ENCODE peak calls at places on chromosomes 13 and 19, in seven cellular contexts. M is colonic mucosa; O is ovary; T is stimulated activated CD4-positive, alpha-beta T cell treated with anti-CD3 and anti-CD28 coated beads, TNF-alpha, amount 100 ng/mL, for 4 hours; P is caudate nucleus; W is naive B cell; I is GM12891. D is an unnamed sample.

GRCh38 chr13:109427148-109427547 is 359.2 kb downstream of the IRS2 start:
- DNase-seq in M (no peak), W (no peak), I (no peak), T (no peak), O (no peak), P (no peak), D (no peak)

GRCh38 chr19:34495416-34495815 is 13.9 kb downstream of the WTIP start:
- DNase-seq in P (no peak), O (no peak), T (no peak), W (no peak), M (no peak), I (no peak), D (no peak)

GRCh38 chr13:25329706-25330105 is 28.3 kb downstream of the NUP58 start:
- DNase-seq in W (no peak), T (no peak), M (no peak), I (no peak), O (no peak), P (no peak), D (no peak)

GRCh38 chr13:73765651-73766384 is 368.4 kb downstream of the KLF12 start:
- DNase-seq in O (peak), T (peak), M (peak), I (no peak), W (peak), P (peak), D (peak)

GRCh38 chr13:41985788-41986508 is 25.0 kb upstream of the VWA8 start:
- DNase-seq in T (no peak), I (no peak), M (no peak), O (no peak), P (no peak), W (no peak), D (no peak)

GRCh38 chr13:40664100-40665060 is 2.1 kb downstream of the FOXO1 start:
- DNase-seq in I (peak), M (peak), W (peak), T (peak), P (peak), O (peak), D (no peak)

GRCh38 chr19:7410946-7411345 is 62.2 kb downstream of the ARHGEF18 start:
- DNase-seq in O (no peak), T (no peak), P (no peak), I (no peak), M (no peak), W (no peak), D (no peak)

GRCh38 chr13:27038323-27038722 is 133.3 kb downstream of the USP12 start:
- DNase-seq in P (no peak), I (no peak), O (no peak), M (no peak), T (no peak), W (no peak), D (no peak)

GRCh38 chr13:33205804-33206221 is 79.7 kb downstream of the STARD13 start:
- DNase-seq in W (no peak), P (no peak), O (no peak), M (no peak), T (no peak), I (no peak), D (peak)

GRCh38 chr13:34869737-34870136 is 72.3 kb upstream of the NBEA start:
- DNase-seq in I (no peak), T (no peak), M (no peak), O (no peak), P (no peak), W (no peak), D (no peak)

GRCh38 chr13:73825143-73825542 is 309.1 kb downstream of the KLF12 start:
- DNase-seq in W (no peak), T (no peak), I (no peak), M (no peak), P (no peak), O (no peak), D (no peak)

GRCh38 chr13:21826214-21827015 is 155.5 kb downstream of the FGF9 start:
- DNase-seq in M (no peak), W (no peak), O (no peak), P (no peak), T (no peak), I (no peak), D (no peak)

GRCh38 chr19:14821958-14822357 is 13.0 kb downstream of the OR7A5 start:
- DNase-seq in T (no peak), W (no peak), I (no peak), O (no peak), M (no peak), P (no peak), D (no peak)

GRCh38 chr19:19668230-19669012 is at the start of gene ZNF101:
- DNase-seq in I (peak), M (peak), T (peak), W (peak), P (peak), O (peak), D (peak)

GRCh38 chr13:35810286-35810685 is 320.9 kb downstream of the DCLK1 start:
- DNase-seq in P (no peak), I (no peak), M (no peak), O (no peak), T (no peak), W (no peak), D (no peak)

GRCh38 chr19:5369962-5370367 is 29.4 kb upstream of the PTPRS start:
- DNase-seq in O (no peak), P (no peak), T (peak), I (peak), M (peak), W (peak), D (no peak)

GRCh38 chr13:105565328-105565727 is 970.1 kb downstream of the EFNB2 start:
- DNase-seq in I (no peak), M (no peak), W (no peak), T (no peak), O (no peak), P (no peak), D (no peak)

GRCh38 chr13:40597735-40598365 is 68.6 kb downstream of the FOXO1 start:
- DNase-seq in M (no peak), W (no peak), P (no peak), I (no peak), O (no peak), T (no peak), D (no peak)

GRCh38 chr13:20993661-20994440 is 67.5 kb downstream of the LATS2 start:
- DNase-seq in I (no peak), O (no peak), W (no peak), P (no peak), M (no peak), T (no peak), D (no peak)

GRCh38 chr19:33887891-33888290 is 91.2 kb downstream of the KCTD15 start:
- DNase-seq in T (no peak), W (no peak), O (no peak), P (no peak), I (no peak), M (no peak), D (no peak)

GRCh38 chr19:6412111-6412999 is 12.3 kb downstream of the KHSRP start:
- DNase-seq in M (peak), P (no peak), O (peak), T (no peak), I (peak), W (peak), D (no peak)

GRCh38 chr19:2949939-2950285 is 5.1 kb upstream of the ZNF77 start:
- DNase-seq in P (no peak), M (no peak), W (no peak), T (no peak), I (no peak), O (no peak), D (peak)

GRCh38 chr13:27008733-27009132 is 162.9 kb downstream of the USP12 start:
- DNase-seq in M (no peak), O (no peak), I (no peak), P (no peak), T (no peak), W (no peak), D (no peak)

GRCh38 chr13:27406178-27406939 is 18.1 kb upstream of the GTF3A start:
- DNase-seq in I (no peak), O (no peak), T (no peak), M (peak), W (peak), P (no peak), D (no peak)

GRCh38 chr13:48579167-48579918 is 46.5 kb upstream of the RCBTB2 start:
- DNase-seq in I (no peak), T (no peak), P (no peak), O (no peak), M (peak), W (peak), D (no peak)

GRCh38 chr13:24085662-24086061 is 74.9 kb upstream of the SPATA13 start:
- DNase-seq in O (no peak), T (no peak), I (no peak), P (no peak), M (no peak), W (no peak), D (no peak)

GRCh38 chr13:76016799-76017198 is 380.7 kb downstream of the LMO7 start:
- DNase-seq in T (no peak), I (peak), W (no peak), O (no peak), M (peak), P (no peak), D (no peak)

GRCh38 chr13:112143046-112143752 is 76.2 kb downstream of the SOX1 start:
- DNase-seq in O (no peak), I (no peak), T (no peak), M (no peak), P (no peak), W (no peak), D (no peak)

GRCh38 chr13:39415003-39415402 is 188.0 kb downstream of the LHFPL6 start:
- DNase-seq in I (no peak), P (no peak), T (no peak), W (no peak), M (no peak), O (no peak), D (no peak)

GRCh38 chr13:27006519-27007161 is 165.0 kb downstream of the USP12 start:
- DNase-seq in T (no peak), M (peak), I (no peak), P (peak), W (no peak), O (no peak), D (peak)

GRCh38 chr13:77986699-77987098 is 68.1 kb upstream of the EDNRB start:
- DNase-seq in I (no peak), O (no peak), P (no peak), T (no peak), M (no peak), W (no peak), D (no peak)